ENCODE peak calls at places on chromosomes 11 and 22, in ten cellular contexts. O is HFF-Myc; I is stimulated activated CD4-positive, alpha-beta T cell treated with anti-CD3 and anti-CD28 coated beads, Interleukin-2, amount 100 ng/mL, for 4 hours; W is kidney glomerular epithelial cell; S is BJ; F is brain microvascular endothelial cell; R is M059J; M is C1 segment of cervical spinal cord; E is CD8-positive, alpha-beta memory T cell; A is AG08395. P is an unnamed sample.

GRCh38 chr11:71499546-71499945 is 27.5 kb upstream of the KRTAP5-7 start:
- DNase-seq in O (no peak), I (no peak), W (no peak), S (no peak), F (no peak), R (peak; percentile 8), M (no peak), E (no peak), A (no peak), P (no peak)

GRCh38 chr22:42883970-42884369 is 26.9 kb upstream of the ARFGAP3 start:
- DNase-seq in O (no peak), I (no peak), W (no peak), S (no peak), F (no peak), R (no peak), M (no peak), E (no peak), A (no peak), P (no peak)

GRCh38 chr11:106001304-106002012 is 20.6 kb downstream of the MSANTD4 start:
- DNase-seq in O (no peak), I (no peak), W (no peak), S (no peak), F (peak; percentile 30), R (no peak), M (no peak), E (no peak), A (no peak), P (no peak)

GRCh38 chr11:63608353-63609345 is 5.6 kb downstream of the PLAAT3 start:
- DNase-seq in O (no peak), I (no peak), W (peak; percentile 94), S (peak; percentile 9), F (peak; percentile 83), R (peak; percentile 91), M (no peak), E (no peak), A (no peak), P (no peak)

GRCh38 chr11:122108192-122108799 is 7.7 kb downstream of the BLID start:
- DNase-seq in O (no peak), I (no peak), W (peak; percentile 28), S (no peak), F (peak; percentile 67), R (peak; percentile 55), M (no peak), E (no peak), A (no peak), P (peak; percentile 78)

GRCh38 chr11:76599041-76600013 is 71.2 kb downstream of the LRRC32 start:
- DNase-seq in O (no peak), I (no peak), W (no peak), S (no peak), F (peak; percentile 81), R (peak; percentile 84), M (no peak), E (peak; percentile 33), A (no peak), P (no peak)

GRCh38 chr11:77436501-77436900 is 37.4 kb downstream of the PAK1 start:
- DNase-seq in O (no peak), I (no peak), W (no peak), S (no peak), F (no peak), R (no peak), M (no peak), E (no peak), A (no peak), P (no peak)

GRCh38 chr22:38284042-38284402 is 11.2 kb upstream of the TMEM184B start:
- DNase-seq in O (peak; percentile 46), I (no peak), W (no peak), S (peak; percentile 94), F (peak; percentile 69), R (peak; percentile 35), M (no peak), E (no peak), A (peak; percentile 91), P (no peak)

GRCh38 chr11:2095198-2095520 is 44.0 kb downstream of the IGF2 start:
- DNase-seq in O (no peak), I (no peak), W (no peak), S (no peak), F (no peak), R (no peak), M (no peak), E (no peak), A (no peak), P (no peak)

GRCh38 chr11:19938866-19939265 is 221.4 kb downstream of the DBX1 start:
- DNase-seq in O (no peak), I (no peak), W (no peak), S (no peak), F (no peak), R (no peak), M (no peak), E (no peak), A (no peak), P (no peak)

GRCh38 chr22:30031764-30032468 is 48.3 kb upstream of the HORMAD2 start:
- DNase-seq in O (no peak), I (no peak), W (no peak), S (no peak), F (no peak), R (no peak), M (no peak), E (no peak), A (no peak), P (no peak)

GRCh38 chr11:36361901-36362391 is 65.9 kb downstream of the PRR5L start:
- DNase-seq in O (no peak), I (no peak), W (peak; percentile 87), S (peak; percentile 92), F (peak; percentile 94), R (peak; percentile 91), M (no peak), E (no peak), A (peak; percentile 79), P (no peak)

GRCh38 chr22:39227542-39228272 is 17.1 kb downstream of the PDGFB start:
- DNase-seq in O (no peak), I (no peak), W (no peak), S (no peak), F (no peak), R (no peak), M (no peak), E (no peak), A (no peak), P (no peak)

GRCh38 chr11:64150481-64151239 is 15.3 kb downstream of the MACROD1 start:
- DNase-seq in O (no peak), I (no peak), W (no peak), S (no peak), F (no peak), R (no peak), M (no peak), E (no peak), A (no peak), P (no peak)

GRCh38 chr11:129190087-129190486 is 2.0 kb downstream of the ARHGAP32 start:
- DNase-seq in O (no peak), I (no peak), W (no peak), S (no peak), F (no peak), R (peak; percentile 40), M (no peak), E (no peak), A (peak; percentile 18), P (no peak)

GRCh38 chr22:37485006-37485713 is 1.0 kb downstream of the MFNG start:
- DNase-seq in O (no peak), I (peak; percentile 54), W (no peak), S (no peak), F (no peak), R (no peak), M (no peak), E (peak; percentile 81), A (no peak), P (no peak)

GRCh38 chr22:45336971-45337431 is 27.3 kb downstream of the FAM118A start:
- DNase-seq in O (no peak), I (no peak), W (no peak), S (no peak), F (no peak), R (no peak), M (peak; percentile 10), E (no peak), A (peak; percentile 45), P (no peak)

GRCh38 chr11:2752923-2753322 is 53.1 kb upstream of the KCNQ1OT1 start:
- DNase-seq in O (no peak), I (no peak), W (peak; percentile 47), S (no peak), F (no peak), R (no peak), M (no peak), E (no peak), A (no peak), P (no peak)

GRCh38 chr11:2801711-2802388 is 83.7 kb downstream of the CDKN1C start:
- DNase-seq in O (no peak), I (no peak), W (no peak), S (no peak), F (no peak), R (no peak), M (no peak), E (peak; percentile 38), A (no peak), P (no peak)

GRCh38 chr11:46710821-46711269 is 8.2 kb upstream of the F2 start:
- DNase-seq in O (peak; percentile 51), I (no peak), W (peak; percentile 23), S (peak; percentile 88), F (peak; percentile 93), R (peak; percentile 97), M (no peak), E (no peak), A (peak; percentile 93), P (no peak)

GRCh38 chr11:16831281-16832192 is 93.1 kb downstream of the C11orf58 start:
- DNase-seq in O (no peak), I (no peak), W (no peak), S (peak; percentile 4), F (peak; percentile 18), R (no peak), M (no peak), E (no peak), A (peak; percentile 14), P (no peak)

P was measured in NCI-H187 treated with DMSO at 0.1 percent for 48 hours.